ENCODE peak calls at places on chromosomes 6 and 20, in six cellular contexts. N is tibial nerve, Y is HepG2, S is body of pancreas, Z is heart left ventricle, V is lung. W is an unnamed sample. For H3K36me3 and H3K4me1, the result is how much of the 10 kb centered on the place peaks cover.

GRCh38 chr6:122609881-122610689 is at the start of gene PKIB:
- DNase-seq in Z (peak), N (peak), Y (peak), V (peak), S (peak), W (no peak)

GRCh38 chr6:84539122-84539856 is 225.1 kb downstream of the TBX18 start:
- DNase-seq in N (no peak), Z (no peak), V (no peak), S (no peak), Y (no peak), W (no peak)

GRCh38 chr20:62555642-62556420 is 80.0 kb upstream of the GATA5 start:
- DNase-seq in N (no peak), Y (peak), V (no peak), Z (no peak), S (no peak), W (no peak)

GRCh38 chr6:1498491-1499113 is 109.2 kb downstream of the FOXF2 start:
- DNase-seq in Y (peak), N (no peak), Z (no peak), V (no peak), S (no peak), W (no peak)

GRCh38 chr6:156794963-156795362 is 17.8 kb downstream of the ARID1B start:
- DNase-seq in V (no peak), Y (no peak), N (no peak), S (no peak), Z (no peak), W (no peak)

GRCh38 chr6:15357832-15358231 is 112.0 kb downstream of the JARID2 start:
- DNase-seq in S (no peak), N (no peak), Z (no peak), V (no peak), Y (no peak), W (no peak)

GRCh38 chr6:15485875-15486274 is 177.0 kb downstream of the DTNBP1 start:
- DNase-seq in S (no peak), V (no peak), Z (no peak), N (no peak), Y (no peak), W (no peak)

GRCh38 chr20:21289651-21290050 is 13.5 kb upstream of the XRN2 start:
- DNase-seq in V (no peak), S (no peak), Y (no peak), Z (no peak), N (no peak), W (no peak)

GRCh38 chr6:169738204-169738971 is 13.0 kb downstream of the DYNLT2 start:
- DNase-seq in V (no peak), N (no peak), Y (no peak), S (no peak), Z (peak), W (no peak)

GRCh38 chr6:166598441-166599138 is 12.1 kb upstream of the RAMACL start:
- DNase-seq in S (no peak), Z (peak), N (no peak), V (no peak), Y (no peak), W (peak)

GRCh38 chr6:151026021-151026663 is 160.6 kb downstream of the MTHFD1L start:
- DNase-seq in N (no peak), Y (no peak), V (no peak), S (no peak), Z (no peak), W (no peak)

GRCh38 chr6:6834356-6835342 is 246.1 kb downstream of the LY86 start:
- DNase-seq in V (peak), Y (no peak), Z (peak), S (peak), N (no peak), W (no peak)

GRCh38 chr6:157510329-157511188 is 129.6 kb downstream of the ZDHHC14 start:
- DNase-seq in Y (no peak), Z (no peak), N (no peak), S (no peak), V (no peak), W (no peak)

GRCh38 chr6:28474441-28475219 is 31.3 kb upstream of the ZSCAN23 start:
- DNase-seq in Y (peak), V (no peak), Z (no peak), S (no peak), N (no peak), W (no peak)

GRCh38 chr6:53793318-53793975 is 1.4 kb upstream of the LRRC1 start:
- DNase-seq in N (no peak), S (peak), Y (peak), Z (peak), V (peak), W (no peak)

GRCh38 chr20:62197801-62198200 is 15.0 kb downstream of the MTG2 start:
- DNase-seq in V (no peak), Z (no peak), Y (no peak), S (no peak), N (no peak), W (no peak)

GRCh38 chr20:41733151-41733550 is 115.0 kb upstream of the CHD6 start:
- DNase-seq in Z (no peak), V (peak), N (no peak), Y (no peak), S (no peak), W (no peak)

GRCh38 chr20:57579898-57580447 is 19.1 kb downstream of the PCK1 start:
- DNase-seq in N (no peak), Z (no peak), V (no peak), Y (no peak), S (no peak), W (no peak)

GRCh38 chr6:159899994-159900745 is 9.4 kb downstream of the MAS1 start:
- DNase-seq in N (no peak), Z (no peak), Y (no peak), V (no peak), S (no peak), W (no peak)

GRCh38 chr20:24546232-24546892 is 76.9 kb downstream of the SYNDIG1 start:
- DNase-seq in S (no peak), Z (no peak), N (no peak), V (no peak), Y (no peak), W (no peak)

GRCh38 chr6:30768634-30769087 is 24.3 kb upstream of the IER3 start:
- DNase-seq in S (no peak), Y (no peak), N (no peak), V (no peak), Z (no peak), W (no peak)

GRCh38 chr6:143375022-143375585 is 75.4 kb downstream of the ADAT2 start:
- DNase-seq in V (no peak), Z (no peak), S (no peak), N (no peak), Y (no peak), W (no peak)

GRCh38 chr6:43302126-43302525 is 4.1 kb downstream of the SLC22A7 start:
- DNase-seq in Y (no peak), N (no peak), S (no peak), Z (no peak), V (no peak), W (no peak)

GRCh38 chr6:79408598-79408997 is 128.6 kb downstream of the LCA5 start:
- DNase-seq in Z (no peak), S (no peak), N (no peak), V (no peak), Y (no peak), W (no peak)

GRCh38 chr6:128997880-128998279 is 114.9 kb downstream of the LAMA2 start:
- DNase-seq in Z (no peak), S (no peak), V (no peak), Y (no peak), N (no peak), W (no peak)

GRCh38 chr6:16659471-16660156 is 101.6 kb downstream of the ATXN1 start:
- DNase-seq in N (no peak), Z (no peak), V (no peak), Y (no peak), S (no peak), W (no peak)

GRCh38 chr6:107264357-107264831 is 149.1 kb upstream of the BEND3 start:
- DNase-seq in N (no peak), Y (peak), V (no peak), S (no peak), Z (no peak), W (no peak)

GRCh38 chr6:122696853-122697252 is 82.7 kb upstream of the FABP7 start:
- DNase-seq in V (no peak), S (no peak), Y (peak), Z (no peak), N (no peak), W (no peak)

GRCh38 chr6:37433657-37434271 is 743 bp downstream of the CMTR1 start:
- DNase-seq in N (no peak), V (no peak), Y (peak), Z (peak), S (peak), W (no peak)

GRCh38 chr6:1702580-1703051 is 92.9 kb downstream of the FOXC1 start:
- DNase-seq in Z (no peak), S (no peak), Y (peak), V (no peak), N (no peak), W (no peak)

GRCh38 chr6:84282566-84282965 is 55.1 kb upstream of the CEP162 start:
- DNase-seq in V (peak), Y (no peak), N (peak), S (no peak), Z (no peak), W (peak)

GRCh38 chr6:155244434-155244833 is 19.4 kb upstream of the CLDN20 start:
- DNase-seq in S (no peak), Y (no peak), V (no peak), N (no peak), Z (no peak), W (no peak)

GRCh38 chr6:155246825-155247224 is 17.0 kb upstream of the CLDN20 start:
- DNase-seq in N (no peak), Y (no peak), V (no peak), S (no peak), Z (no peak), W (no peak)

GRCh38 chr6:155247618-155248017 is 16.2 kb upstream of the CLDN20 start:
- DNase-seq in Z (no peak), Y (no peak), N (no peak), S (no peak), V (no peak), W (no peak)

GRCh38 chr6:155245871-155246270 is 17.9 kb upstream of the CLDN20 start:
- DNase-seq in S (no peak), Z (no peak), Y (no peak), N (no peak), V (no peak), W (no peak)

GRCh38 chr6:155245193-155245592 is 18.6 kb upstream of the CLDN20 start:
- DNase-seq in S (no peak), N (no peak), Z (no peak), Y (no peak), V (no peak), W (no peak)
- H3K36me3 ChIP-seq in S (under half), N (under half), Z (under half), Y (under half), V (under half), W (under half)

GRCh38 chr6:39143238-39143930 is 28.4 kb upstream of the SAYSD1 start:
- DNase-seq in Z (no peak), V (no peak), Y (no peak), S (no peak), N (no peak), W (no peak)

GRCh38 chr6:39144804-39145203 is 29.8 kb upstream of the SAYSD1 start:
- DNase-seq in N (no peak), V (no peak), Z (no peak), Y (no peak), S (no peak), W (no peak)

GRCh38 chr6:39137235-39137634 is 22.2 kb upstream of the SAYSD1 start:
- DNase-seq in Y (peak), N (no peak), Z (no peak), V (peak), S (peak), W (no peak)

GRCh38 chr6:39140556-39141191 is 25.7 kb upstream of the SAYSD1 start:
- DNase-seq in V (no peak), Z (peak), S (no peak), N (no peak), Y (no peak), W (no peak)
- H3K4me1 ChIP-seq in V (under half), Z (under half), S (under half), N (under half), Y (under half), W (under half)

DNA sequence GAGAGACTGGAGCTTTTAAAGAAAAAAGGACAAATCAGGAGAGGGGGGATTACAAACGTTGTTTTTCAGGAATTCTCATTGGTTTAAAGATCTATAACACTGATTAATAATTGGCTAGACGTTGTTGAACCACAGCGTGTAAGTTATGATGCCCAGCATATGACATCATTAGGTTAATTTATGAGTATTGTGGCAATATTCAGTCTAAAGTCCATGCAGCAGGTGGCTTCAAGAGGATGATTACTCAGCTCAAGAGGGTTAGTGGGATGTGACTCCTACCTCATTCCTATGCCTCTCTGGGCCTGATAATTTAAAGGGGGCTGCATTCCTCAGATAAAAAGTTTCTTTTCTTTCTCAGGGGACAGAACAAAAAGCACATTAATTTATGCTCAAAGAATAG is 1309.0 kb downstream of the EPHA7 start:
- DNase-seq in V (no peak), Y (no peak), Z (no peak), N (no peak), S (no peak), W (no peak)
- H3K36me3 ChIP-seq in V (under half), Y (under half), Z (under half), N (under half), S (under half), W (under half)

DNA sequence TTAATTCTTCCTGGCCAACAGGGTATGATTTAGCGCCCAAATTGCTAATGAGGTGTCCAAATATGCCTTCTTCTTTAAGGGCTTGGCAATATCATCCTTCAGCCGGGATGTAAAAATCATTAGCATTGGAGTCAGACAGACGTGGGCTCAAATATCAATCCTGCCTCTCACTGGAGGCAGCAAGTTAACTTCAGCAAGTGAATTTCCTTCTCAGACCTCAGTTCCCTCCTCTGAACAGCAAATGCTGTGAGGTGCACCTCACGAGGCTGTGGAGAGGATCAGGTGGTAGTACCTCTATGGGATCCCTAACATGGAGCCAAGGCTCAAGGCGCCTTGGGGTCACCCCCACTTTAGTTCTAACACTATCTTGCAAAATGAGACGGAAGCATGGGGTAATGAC is 27.5 kb downstream of the NEDD9 start:
- DNase-seq in Y (no peak), N (no peak), S (no peak), Z (no peak), V (no peak), W (no peak)
- H3K4me1 ChIP-seq in Y (half or more), N (half or more), S (under half), Z (under half), V (under half), W (half or more)

DNA sequence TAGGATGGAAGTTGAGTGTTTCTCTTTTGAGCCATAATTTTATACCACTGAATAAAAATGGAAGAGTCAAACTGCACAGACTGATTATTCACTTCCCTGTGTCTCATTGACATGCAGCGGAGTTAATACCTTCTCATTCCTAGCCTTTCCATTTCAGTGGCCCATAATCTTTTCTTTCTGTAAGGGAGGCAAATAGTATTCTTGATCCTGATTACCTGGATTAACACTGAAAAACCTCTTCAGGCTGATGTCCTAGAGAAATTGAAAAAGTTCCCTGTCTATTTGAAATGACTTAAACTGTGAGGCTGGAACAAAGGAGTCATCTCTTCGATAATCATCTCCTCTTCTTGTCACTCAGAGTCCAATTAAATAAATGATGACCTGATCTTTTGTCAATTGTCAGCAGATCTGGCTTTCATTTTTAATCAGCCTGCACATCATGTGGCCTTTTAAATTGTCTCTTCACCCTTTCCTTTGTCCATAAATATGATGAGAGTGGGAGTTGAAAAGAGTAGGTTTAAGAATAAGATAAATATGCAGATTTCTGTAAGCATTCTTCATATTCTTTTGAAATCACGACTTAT is 713.0 kb downstream of the EPM2A start:
- DNase-seq in Y (no peak), V (no peak), Z (no peak), N (no peak), S (no peak), W (no peak)
- H3K36me3 ChIP-seq in Y (under half), V (under half), Z (under half), N (under half), S (under half), W (under half)

GRCh38 chr20:49874601-49875116 is 40.7 kb downstream of the SPATA2 start:
- DNase-seq in N (no peak), V (no peak), S (no peak), Y (no peak), Z (no peak), W (no peak)
- H3K4me1 ChIP-seq in N (under half), V (under half), S (under half), Y (under half), Z (under half), W (under half)

GRCh38 chr20:33880396-33880795 is 69.2 kb downstream of the CHMP4B start:
- DNase-seq in V (no peak), N (no peak), S (no peak), Z (no peak), Y (no peak), W (no peak)
- H3K36me3 ChIP-seq in V (under half), N (under half), S (under half), Z (under half), Y (under half), W (under half)